ENCODE peak calls at places on chromosomes 1 and 21, in four cellular contexts. H is CD8-positive, alpha-beta T cell; C is CD4-positive, alpha-beta T cell; I is left lung. X is an unnamed sample.

GRCh38 chr21:44082648-44083436 is 24.4 kb upstream of the PWP2 start:
- DNase-seq in H (no peak), I (peak), C (no peak), X (no peak)

GRCh38 chr21:14718957-14719356 is 172.8 kb upstream of the SAMSN1 start:
- DNase-seq in I (no peak), C (no peak), H (no peak), X (no peak)

GRCh38 chr1:8847990-8848389 is 30.5 kb downstream of the ENO1 start:
- DNase-seq in H (no peak), C (no peak), I (no peak), X (no peak)

GRCh38 chr1:102790997-102791396 is 317.3 kb downstream of the COL11A1 start:
- DNase-seq in H (no peak), C (no peak), I (no peak), X (no peak)

GRCh38 chr1:244013100-244013499 is 38.0 kb upstream of the ZBTB18 start:
- DNase-seq in I (no peak), H (no peak), C (no peak), X (no peak)

GRCh38 chr1:160097911-160098851 is at the start of gene IGSF8:
- DNase-seq in I (peak), H (peak), C (peak), X (peak)

GRCh38 chr21:44443291-44443890 is 11.9 kb upstream of the LRRC3 start:
- DNase-seq in H (no peak), I (peak), C (no peak), X (no peak)

GRCh38 chr1:30512922-30513265 is 210.5 kb downstream of the MATN1 start:
- DNase-seq in C (no peak), I (no peak), H (no peak), X (no peak)

GRCh38 chr1:208108646-208109330 is 135.4 kb downstream of the PLXNA2 start:
- DNase-seq in H (no peak), I (no peak), C (no peak), X (no peak)

GRCh38 chr1:245209658-245210415 is 55.1 kb downstream of the KIF26B start:
- DNase-seq in C (no peak), I (no peak), H (no peak), X (no peak)

GRCh38 chr1:115114308-115114707 is 25.0 kb upstream of the TSPAN2 start:
- DNase-seq in I (no peak), C (no peak), H (no peak), X (no peak)

GRCh38 chr1:201395936-201396335 is 3.2 kb downstream of the LAD1 start:
- DNase-seq in I (peak), C (no peak), H (no peak), X (no peak)

GRCh38 chr1:183101841-183102276 is 78.6 kb downstream of the LAMC1 start:
- DNase-seq in I (no peak), H (no peak), C (no peak), X (no peak)

GRCh38 chr1:67987046-67987799 is 63.2 kb downstream of the DIRAS3 start:
- DNase-seq in C (no peak), H (no peak), I (no peak), X (no peak)

GRCh38 chr1:17837631-17838030 is 82.5 kb downstream of the ACTL8 start:
- DNase-seq in I (no peak), H (no peak), C (no peak), X (no peak)

GRCh38 chr1:211825990-211826389 is 4.6 kb downstream of the LPGAT1 start:
- DNase-seq in H (no peak), C (no peak), I (no peak), X (no peak)

GRCh38 chr1:65027699-65028358 is 61.5 kb upstream of the JAK1 start:
- DNase-seq in I (peak), H (no peak), C (no peak), X (no peak)

GRCh38 chr1:212161231-212161781 is 123.9 kb upstream of the PPP2R5A start:
- DNase-seq in H (no peak), I (no peak), C (no peak), X (no peak)

GRCh38 chr1:163170975-163171676 is 31.6 kb downstream of the RGS5 start:
- DNase-seq in H (no peak), C (no peak), I (no peak), X (no peak)

GRCh38 chr1:63873751-63874150 is 99.9 kb downstream of the ROR1 start:
- DNase-seq in H (no peak), C (no peak), I (no peak), X (no peak)

GRCh38 chr1:67608661-67609571 is 76.1 kb upstream of the GADD45A start:
- DNase-seq in H (no peak), C (no peak), I (no peak), X (no peak)

GRCh38 chr1:15510611-15511405 is 13.2 kb downstream of the CASP9 start:
- DNase-seq in H (no peak), C (no peak), I (no peak), X (no peak)

GRCh38 chr1:7902478-7903084 is 38.1 kb downstream of the TNFRSF9 start:
- DNase-seq in C (peak), I (peak), H (peak), X (peak)

GRCh38 chr1:25210728-25211127 is 21.6 kb downstream of the SYF2 start:
- DNase-seq in H (no peak), I (no peak), C (no peak), X (no peak)

GRCh38 chr1:118991448-118991847 is 3.3 kb upstream of the TBX15 start:
- DNase-seq in I (no peak), C (no peak), H (no peak), X (no peak)

GRCh38 chr1:183444243-183444642 is 26.1 kb upstream of the NMNAT2 start:
- DNase-seq in H (no peak), I (no peak), C (no peak), X (no peak)

GRCh38 chr1:225843426-225843795 is 33.5 kb downstream of the EPHX1 start:
- DNase-seq in C (no peak), H (no peak), I (peak), X (no peak)

GRCh38 chr1:247402099-247402706 is 13.8 kb upstream of the NLRP3 start:
- DNase-seq in H (no peak), I (no peak), C (no peak), X (peak)

GRCh38 chr1:247406014-247406656 is 9.8 kb upstream of the NLRP3 start:
- DNase-seq in H (no peak), C (no peak), I (no peak), X (no peak)

GRCh38 chr1:247401310-247402098 is 14.5 kb upstream of the NLRP3 start:
- DNase-seq in I (no peak), H (no peak), C (no peak), X (peak)

GRCh38 chr1:247400685-247401084 is 15.3 kb upstream of the NLRP3 start:
- DNase-seq in I (no peak), C (no peak), H (no peak), X (no peak)
- TF ChIP-seq CTCF in I (no peak), C (no peak), H (no peak), X (no peak)

DNA sequence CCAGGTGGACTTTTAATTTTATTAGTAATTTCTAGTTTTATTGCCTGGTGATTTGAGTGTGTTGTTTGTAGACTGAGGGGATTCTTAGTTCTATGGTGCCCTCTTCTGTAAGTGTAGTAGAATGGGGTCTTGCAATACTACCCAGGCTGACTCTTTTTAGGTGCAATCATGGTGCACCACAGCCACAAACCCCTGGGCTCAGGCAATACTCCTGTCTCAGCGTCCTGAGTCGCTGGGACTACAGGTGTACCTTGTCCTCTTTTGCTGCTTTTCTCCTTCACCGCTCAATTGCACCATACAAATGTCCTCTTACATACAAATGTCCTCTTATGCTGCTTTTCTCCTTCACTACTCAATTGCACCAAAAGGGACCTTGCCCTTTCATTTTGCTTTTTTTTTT is 43.1 kb downstream of the SCP2 start:
- DNase-seq in H (no peak), I (no peak), C (no peak), X (no peak)
- TF ChIP-seq CTCF in H (no peak), I (no peak), C (peak), X (no peak)

DNA sequence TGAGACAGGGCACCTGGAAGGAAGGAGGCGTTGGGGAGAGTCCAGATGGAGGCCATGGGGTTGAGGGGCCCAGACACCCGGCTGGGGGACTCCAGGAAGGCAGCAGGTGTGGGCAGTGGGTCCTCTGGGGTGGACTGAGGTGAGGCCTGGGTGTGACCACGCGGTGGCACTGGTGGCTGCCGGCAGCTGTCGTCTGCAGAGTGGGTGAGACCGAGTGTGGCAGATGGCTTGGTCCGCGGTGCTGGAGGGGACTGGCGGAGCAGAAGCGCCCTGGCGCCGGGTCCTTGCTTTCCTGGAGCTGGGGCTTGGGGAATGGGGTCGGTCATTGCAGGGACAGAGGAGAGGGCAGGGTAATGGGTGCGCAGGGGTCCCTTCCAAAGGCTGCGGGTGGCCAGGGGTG is 12.5 kb downstream of the AGRN start:
- DNase-seq in C (no peak), I (no peak), H (no peak), X (no peak)
- TF ChIP-seq CTCF in C (no peak), I (no peak), H (no peak), X (no peak)

DNA sequence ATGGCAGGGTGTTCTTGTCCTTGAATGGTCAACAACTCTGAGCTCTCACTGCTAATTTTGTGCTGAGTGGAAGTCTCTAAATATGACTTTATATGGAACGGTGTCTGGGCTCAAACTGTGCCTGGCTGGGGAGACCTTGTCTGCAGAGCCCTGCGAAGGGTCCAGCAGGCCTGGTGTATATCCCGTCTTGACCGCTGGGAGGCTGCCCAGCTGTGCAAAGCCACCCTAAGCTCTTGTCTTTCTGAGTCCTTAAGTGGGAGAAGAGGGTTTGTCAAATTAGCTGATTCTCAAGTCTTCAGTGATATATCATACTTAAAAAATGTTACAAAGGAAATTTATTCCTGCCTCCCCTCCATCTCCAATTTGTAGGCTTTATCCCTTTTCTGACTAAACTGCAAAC is 198.7 kb downstream of the KCNJ6 start:
- DNase-seq in H (no peak), C (no peak), I (no peak), X (no peak)
- TF ChIP-seq CTCF in H (no peak), C (no peak), I (no peak), X (no peak)

DNA sequence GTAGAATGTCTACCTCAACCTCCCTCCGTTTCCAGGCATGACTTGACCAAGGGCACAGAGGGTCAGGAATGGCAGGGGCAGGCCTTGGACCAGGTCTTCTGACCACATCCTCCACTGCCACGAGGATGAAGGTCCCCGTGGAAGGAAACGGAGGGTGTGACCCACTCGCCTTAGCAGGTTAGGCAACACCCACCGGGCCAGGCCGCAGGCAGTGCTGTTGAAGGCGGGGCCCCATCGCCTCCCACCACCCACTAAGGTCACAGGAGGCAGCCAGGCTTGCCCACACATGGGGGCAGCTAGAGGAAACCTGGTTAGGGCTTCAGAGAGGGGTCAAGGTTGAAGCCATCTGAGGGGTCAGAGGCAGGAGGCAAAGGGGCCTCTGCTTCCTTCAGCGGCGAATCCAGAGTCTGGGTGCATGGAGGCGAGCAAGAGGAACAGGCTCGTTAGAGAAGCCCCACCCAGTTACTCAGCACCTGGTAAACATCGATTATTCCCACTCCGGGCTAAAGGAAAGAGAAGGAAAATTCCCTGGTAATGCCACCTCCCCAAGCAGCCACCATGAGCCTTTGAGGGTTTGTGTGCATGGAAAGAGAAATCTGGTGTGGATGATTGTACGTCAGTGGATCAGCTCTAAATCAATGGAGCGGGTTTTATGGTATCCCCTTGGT is 37.0 kb downstream of the RIPK4 start:
- DNase-seq in I (no peak), H (no peak), C (no peak), X (no peak)
- TF ChIP-seq CTCF in I (no peak), H (no peak), C (no peak), X (no peak)

GRCh38 chr1:237814319-237814924 is 76.3 kb downstream of the ZP4 start:
- DNase-seq in H (no peak), C (no peak), I (no peak), X (no peak)
- TF ChIP-seq CTCF in H (no peak), C (no peak), I (no peak), X (peak)

DNA sequence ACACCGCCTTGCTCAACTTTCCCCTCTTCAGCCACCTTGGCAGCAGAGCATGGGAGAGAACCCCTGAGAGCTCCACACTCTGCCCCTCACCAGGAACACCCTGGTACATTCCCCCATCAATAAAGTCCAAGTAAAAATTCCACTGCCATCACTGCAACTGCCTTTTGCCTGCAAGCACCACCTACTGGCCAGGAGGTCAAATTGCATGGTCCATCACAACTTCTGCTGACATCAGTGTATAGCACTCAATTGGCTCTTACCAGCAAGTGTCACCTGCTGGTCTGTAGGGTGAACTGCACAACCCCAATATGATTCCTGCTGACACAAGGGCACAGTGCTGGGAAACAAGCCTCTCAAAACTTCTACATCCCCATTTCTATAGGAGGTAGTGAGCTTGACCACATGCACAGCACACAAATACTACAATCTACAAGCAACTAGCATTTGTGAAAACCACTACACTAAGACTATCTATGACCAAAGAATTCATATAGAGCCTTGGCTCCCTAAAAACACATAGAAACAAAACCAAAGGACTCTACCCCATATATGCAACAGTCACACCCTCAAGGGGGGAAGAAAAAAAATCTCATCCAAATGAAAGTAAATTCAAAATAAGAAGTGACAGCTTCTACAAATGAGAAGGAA is 69.2 kb downstream of the FASLG start:
- DNase-seq in H (no peak), I (no peak), C (peak), X (no peak)
- TF ChIP-seq CTCF in H (peak), I (peak), C (peak), X (peak)

GRCh38 chr1:12407050-12407961 is 177.5 kb downstream of the VPS13D start:
- DNase-seq in H (no peak), I (no peak), C (no peak), X (no peak)
- TF ChIP-seq CTCF in H (peak), I (no peak), C (peak), X (no peak)

DNA sequence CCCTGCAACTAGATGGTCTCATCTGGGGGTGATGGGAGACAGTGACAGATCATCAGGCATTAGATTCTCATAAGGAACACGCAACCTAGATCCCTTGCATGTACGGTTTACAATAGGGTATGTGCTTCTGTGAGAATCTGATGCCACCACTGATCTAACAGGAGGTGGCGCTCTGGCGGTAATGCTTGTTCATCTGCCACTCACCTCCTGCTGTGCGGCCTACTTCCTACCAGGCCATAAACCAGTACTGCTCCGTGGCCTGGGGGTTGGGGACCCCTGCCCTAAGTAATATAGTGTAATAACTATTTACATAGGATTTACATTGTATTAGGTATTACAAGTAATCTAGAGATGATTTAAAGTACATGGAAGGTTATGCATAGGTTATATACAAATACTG is 134.9 kb downstream of the CLEC20A start:
- DNase-seq in C (no peak), H (no peak), I (peak), X (no peak)
- TF ChIP-seq CTCF in C (no peak), H (no peak), I (no peak), X (no peak)

X was measured in CD14-positive monocyte.